ENCODE peak calls at places on chromosomes 5 and 9, in eight cellular contexts. K, V, Z, Q, W, O, G and I are unnamed samples.

GRCh38 chr9:136545065-136545965 is 533 bp downstream of the NOTCH1 start:
- DNase-seq in K (no peak), V (no peak), Z (no peak), Q (peak; percentile 44), W (peak; percentile 18), O (no peak), G (no peak), I (no peak)

GRCh38 chr5:173293817-173294672 is 34.2 kb downstream of the STC2 start:
- DNase-seq in K (peak; percentile 70), V (peak; percentile 88), Z (peak; percentile 75), Q (peak; percentile 84), W (peak; percentile 87), O (peak; percentile 71), G (peak; percentile 57), I (peak; percentile 26)

GRCh38 chr5:168263108-168263507 is 28.3 kb upstream of the WWC1 start:
- DNase-seq in K (no peak), V (no peak), Z (no peak), Q (no peak), W (no peak), O (no peak), G (no peak), I (no peak)

GRCh38 chr5:139708877-139709586 is 60.9 kb downstream of the CXXC5 start:
- DNase-seq in K (no peak), V (peak; percentile 97), Z (peak; percentile 62), Q (peak; percentile 68), W (no peak), O (no peak), G (peak; percentile 71), I (peak; percentile 99)

GRCh38 chr9:107784235-107784958 is 294.8 kb upstream of the KLF4 start:
- DNase-seq in K (no peak), V (peak; percentile 34), Z (peak; percentile 36), Q (peak; percentile 91), W (no peak), O (no peak), G (no peak), I (no peak)

GRCh38 chr9:3873818-3874217 is 348.0 kb upstream of the RFX3 start:
- DNase-seq in K (no peak), V (peak; percentile 53), Z (no peak), Q (peak; percentile 34), W (no peak), O (no peak), G (no peak), I (no peak)

GRCh38 chr5:2029206-2029605 is 146.5 kb upstream of the IRX4 start:
- DNase-seq in K (no peak), V (no peak), Z (no peak), Q (no peak), W (no peak), O (no peak), G (no peak), I (no peak)

GRCh38 chr9:104256031-104256709 is 162.1 kb downstream of the SMC2 start:
- DNase-seq in K (no peak), V (no peak), Z (no peak), Q (no peak), W (no peak), O (no peak), G (no peak), I (peak; percentile 16)

GRCh38 chr5:57845025-57845424 is 362.4 kb upstream of the ACTBL2 start:
- DNase-seq in K (no peak), V (no peak), Z (no peak), Q (no peak), W (no peak), O (no peak), G (no peak), I (no peak)

GRCh38 chr9:97905228-97905627 is 17.1 kb downstream of the TRMO start:
- DNase-seq in K (peak; percentile 65), V (no peak), Z (no peak), Q (no peak), W (no peak), O (no peak), G (no peak), I (no peak)

GRCh38 chr9:136954270-136955083 is 2.4 kb downstream of the LCN12 start:
- DNase-seq in K (no peak), V (no peak), Z (no peak), Q (no peak), W (no peak), O (no peak), G (no peak), I (no peak)

GRCh38 chr5:125410501-125411162 is 664.2 kb upstream of the ZNF608 start:
- DNase-seq in K (no peak), V (no peak), Z (no peak), Q (peak; percentile 64), W (no peak), O (peak; percentile 49), G (no peak), I (peak; percentile 96)

GRCh38 chr5:83026930-83027687 is 50.1 kb downstream of the TMEM167A start:
- DNase-seq in K (no peak), V (peak; percentile 82), Z (no peak), Q (no peak), W (no peak), O (no peak), G (no peak), I (no peak)

GRCh38 chr9:97561501-97561900 is 60.0 kb downstream of the TMOD1 start:
- DNase-seq in K (no peak), V (no peak), Z (no peak), Q (no peak), W (no peak), O (no peak), G (no peak), I (no peak)

GRCh38 chr9:138022121-138022741 is 144.6 kb downstream of the CACNA1B start:
- DNase-seq in K (no peak), V (peak; percentile 85), Z (no peak), Q (no peak), W (peak; percentile 24), O (no peak), G (no peak), I (no peak)

GRCh38 chr9:137156567-137157375 is 13.1 kb downstream of the LRRC26 start:
- DNase-seq in K (no peak), V (peak; percentile 46), Z (peak; percentile 30), Q (peak; percentile 53), W (no peak), O (no peak), G (no peak), I (no peak)

GRCh38 chr9:19896161-19896560 is 107.3 kb upstream of the SLC24A2 start:
- DNase-seq in K (no peak), V (no peak), Z (no peak), Q (no peak), W (no peak), O (no peak), G (no peak), I (no peak)

GRCh38 chr9:4725706-4726442 is 15.1 kb downstream of the AK3 start:
- DNase-seq in K (no peak), V (no peak), Z (no peak), Q (no peak), W (no peak), O (no peak), G (no peak), I (no peak)

GRCh38 chr9:73260506-73260905 is 108.8 kb downstream of the ANXA1 start:
- DNase-seq in K (no peak), V (no peak), Z (no peak), Q (no peak), W (no peak), O (no peak), G (no peak), I (no peak)

GRCh38 chr5:160507181-160507811 is 85.6 kb downstream of the PTTG1 start:
- DNase-seq in K (no peak), V (no peak), Z (no peak), Q (peak; percentile 90), W (peak; percentile 19), O (peak; percentile 41), G (no peak), I (peak; percentile 40)

GRCh38 chr9:70406446-70406862 is 8.0 kb downstream of the KLF9 start:
- DNase-seq in K (peak; percentile 44), V (peak; percentile 41), Z (no peak), Q (peak; percentile 57), W (no peak), O (peak; percentile 57), G (no peak), I (peak; percentile 56)

GRCh38 chr5:179303801-179304200 is 41.5 kb downstream of the ADAMTS2 start:
- DNase-seq in K (no peak), V (no peak), Z (no peak), Q (no peak), W (no peak), O (no peak), G (no peak), I (no peak)

GRCh38 chr9:126864771-126865170 is 4.3 kb downstream of the ZBTB34 start:
- DNase-seq in K (no peak), V (no peak), Z (no peak), Q (no peak), W (no peak), O (no peak), G (no peak), I (no peak)

GRCh38 chr5:17305964-17306725 is 88.7 kb downstream of the BASP1 start:
- DNase-seq in K (no peak), V (peak; percentile 47), Z (no peak), Q (peak; percentile 13), W (peak; percentile 26), O (no peak), G (no peak), I (no peak)

GRCh38 chr5:173920866-173921265 is 32.7 kb downstream of the CPEB4 start:
- DNase-seq in K (no peak), V (no peak), Z (no peak), Q (no peak), W (no peak), O (no peak), G (no peak), I (peak; percentile 72)

GRCh38 chr5:65163698-65164097 is 318.0 kb downstream of the ADAMTS6 start:
- DNase-seq in K (no peak), V (no peak), Z (no peak), Q (peak; percentile 82), W (no peak), O (no peak), G (no peak), I (peak; percentile 53)

GRCh38 chr5:113000466-113000865 is 23.9 kb downstream of the DCP2 start:
- DNase-seq in K (no peak), V (no peak), Z (no peak), Q (peak; percentile 70), W (no peak), O (no peak), G (no peak), I (no peak)

GRCh38 chr9:114065304-114065703 is 12.8 kb downstream of the AMBP start:
- DNase-seq in K (no peak), V (no peak), Z (no peak), Q (no peak), W (no peak), O (no peak), G (no peak), I (no peak)

GRCh38 chr5:33195431-33196128 is 245.2 kb upstream of the TARS1 start:
- DNase-seq in K (no peak), V (no peak), Z (no peak), Q (peak; percentile 47), W (no peak), O (no peak), G (no peak), I (peak; percentile 27)

GRCh38 chr9:127942152-127943010 is 4.7 kb upstream of the DPM2 start:
- DNase-seq in K (peak; percentile 63), V (peak; percentile 77), Z (peak; percentile 71), Q (peak; percentile 73), W (peak; percentile 53), O (peak; percentile 62), G (no peak), I (peak; percentile 32)

GRCh38 chr5:36502608-36503007 is 103.8 kb upstream of the SLC1A3 start:
- DNase-seq in K (no peak), V (no peak), Z (no peak), Q (peak; percentile 89), W (peak; percentile 44), O (no peak), G (peak; percentile 22), I (peak; percentile 89)

GRCh38 chr5:149915392-149916260 is 29.0 kb downstream of the PDE6A start:
- DNase-seq in K (no peak), V (peak; percentile 86), Z (no peak), Q (no peak), W (no peak), O (no peak), G (no peak), I (peak; percentile 13)

GRCh38 chr5:40416098-40416497 is 263.6 kb upstream of the PTGER4 start:
- DNase-seq in K (no peak), V (no peak), Z (no peak), Q (no peak), W (no peak), O (no peak), G (no peak), I (no peak)

GRCh38 chr5:180313677-180314076 is 21.8 kb upstream of the MAPK9 start:
- DNase-seq in K (peak; percentile 75), V (no peak), Z (peak; percentile 43), Q (no peak), W (no peak), O (peak; percentile 58), G (no peak), I (peak; percentile 74)